ENCODE peak calls at places on chromosome 9, in nine cellular contexts. J is cardiac fibroblast, Q is skeletal muscle cell, R is endodermal cell, H is aorta, P is heart right ventricle, C is body of pancreas, W is ovary, T is H7. L is an unnamed sample.

GRCh38 chr9:136091582-136092352 is 3.3 kb downstream of the NACC2 start:
- DNase-seq in C (no peak), Q (no peak), W (no peak), P (peak; percentile 12), R (no peak), H (no peak), J (no peak), T (peak; percentile 75), L (no peak)

GRCh38 chr9:111599092-111599947 is at the start of gene PTGR1:
- DNase-seq in H (peak; percentile 91), Q (peak; percentile 75), W (peak; percentile 85), T (peak; percentile 88), R (peak; percentile 92), C (peak; percentile 84), J (peak; percentile 95), P (peak; percentile 86), L (peak; percentile 87)

GRCh38 chr9:111900934-111901612 is 4.5 kb downstream of the UGCG start:
- DNase-seq in Q (no peak), R (no peak), H (no peak), P (no peak), T (no peak), W (no peak), C (no peak), J (no peak), L (no peak)

GRCh38 chr9:3963266-3964019 is 336.4 kb downstream of the GLIS3 start:
- DNase-seq in W (peak; percentile 72), H (peak; percentile 52), P (no peak), Q (peak; percentile 71), R (no peak), T (no peak), C (peak; percentile 44), J (peak; percentile 84), L (peak; percentile 55)

GRCh38 chr9:121779381-121780117 is 128.1 kb downstream of the DAB2IP start:
- DNase-seq in T (no peak), R (no peak), C (no peak), J (peak; percentile 16), Q (peak; percentile 36), W (no peak), P (no peak), H (no peak), L (peak; percentile 27)

GRCh38 chr9:104863180-104863883 is 64.6 kb downstream of the ABCA1 start:
- DNase-seq in W (peak; percentile 50), Q (peak; percentile 64), P (no peak), T (peak; percentile 77), C (peak; percentile 64), R (peak; percentile 85), H (no peak), J (peak; percentile 87), L (peak; percentile 47)

GRCh38 chr9:95029251-95029650 is 288.3 kb downstream of the FANCC start:
- DNase-seq in Q (no peak), H (no peak), C (no peak), J (no peak), P (no peak), R (no peak), W (no peak), T (no peak), L (no peak)

GRCh38 chr9:94031380-94031779 is 52.9 kb upstream of the PTPDC1 start:
- DNase-seq in H (no peak), T (no peak), J (no peak), Q (no peak), P (no peak), W (no peak), C (no peak), R (no peak), L (no peak)

GRCh38 chr9:92292338-92293074 is 991 bp downstream of the IARS1 start:
- DNase-seq in T (no peak), P (no peak), J (no peak), W (no peak), C (no peak), R (no peak), Q (no peak), H (no peak), L (no peak)

GRCh38 chr9:3948826-3949578 is 350.9 kb downstream of the GLIS3 start:
- DNase-seq in C (no peak), Q (no peak), H (no peak), P (no peak), T (no peak), W (no peak), R (no peak), J (peak; percentile 83), L (no peak)

GRCh38 chr9:25517701-25518100 is 160.5 kb downstream of the TUSC1 start:
- DNase-seq in W (no peak), C (no peak), P (no peak), R (no peak), J (no peak), H (no peak), T (no peak), Q (no peak), L (no peak)

GRCh38 chr9:127129073-127129717 is 6.8 kb upstream of the ANGPTL2 start:
- DNase-seq in Q (no peak), R (peak; percentile 67), P (no peak), C (no peak), W (no peak), H (no peak), T (no peak), J (no peak), L (no peak)

GRCh38 chr9:331197-331596 is 116.5 kb downstream of the DOCK8 start:
- DNase-seq in P (no peak), J (no peak), C (no peak), R (peak; percentile 75), H (no peak), T (peak; percentile 8), Q (no peak), W (no peak), L (no peak)

GRCh38 chr9:69674741-69675438 is 2.7 kb upstream of the APBA1 start:
- DNase-seq in W (no peak), T (no peak), P (no peak), C (no peak), R (no peak), J (peak; percentile 78), H (no peak), Q (peak; percentile 89), L (no peak)

GRCh38 chr9:137169764-137170460 is at the start of gene LRRC26:
- DNase-seq in P (no peak), Q (no peak), C (no peak), W (no peak), R (no peak), H (no peak), J (no peak), T (no peak), L (no peak)
- H3K4me3 ChIP-seq in P (peak within 1 kb of the TSS; percentile 46), Q (no peak within 1 kb of the TSS), C (no peak within 1 kb of the TSS), W (peak within 1 kb of the TSS; percentile 18), R (peak within 1 kb of the TSS; percentile 77), H (no peak within 1 kb of the TSS), J (no peak within 1 kb of the TSS), T (peak within 1 kb of the TSS; percentile 50), L (no peak within 1 kb of the TSS)

GRCh38 chr9:97921959-97922905 is at the start of gene TRMO:
- DNase-seq in T (peak; percentile 94), C (peak; percentile 99), H (peak; percentile 99), P (peak; percentile 99), J (peak; percentile 99), Q (peak; percentile 98), R (peak; percentile 98), W (peak; percentile 97), L (peak; percentile 96)

GRCh38 chr9:97919217-97919813 is 3.0 kb downstream of the TRMO start:
- DNase-seq in H (no peak), P (no peak), W (no peak), R (no peak), T (no peak), Q (no peak), C (no peak), J (no peak), L (no peak)

GRCh38 chr9:97925497-97926334 is 3.4 kb upstream of the TRMO start:
- DNase-seq in R (no peak), T (no peak), Q (no peak), H (no peak), C (no peak), J (no peak), P (no peak), W (no peak), L (no peak)

GRCh38 chr9:97924386-97924785 is 2.1 kb upstream of the TRMO start:
- DNase-seq in J (no peak), C (no peak), R (no peak), H (no peak), P (no peak), T (no peak), Q (no peak), W (no peak), L (no peak)

GRCh38 chr9:97923529-97924108 is 1.3 kb upstream of the TRMO start:
- DNase-seq in R (peak; percentile 82), W (peak; percentile 37), H (peak; percentile 81), P (peak; percentile 50), J (peak; percentile 80), T (peak; percentile 61), C (peak; percentile 87), Q (peak; percentile 40), L (peak; percentile 81)
- H3K4me3 ChIP-seq in R (peak overlapping the region; percentile 87), W (no peak overlapping the region), H (no peak overlapping the region), P (peak overlapping the region; percentile 37), J (peak overlapping the region; percentile 33), T (no peak overlapping the region), C (no peak overlapping the region), Q (peak overlapping the region; percentile 40), L (peak overlapping the region; percentile 0)

GRCh38 chr9:125749951-125750655 is 2.9 kb downstream of the PBX3 start:
- DNase-seq in H (no peak), T (no peak), P (no peak), Q (no peak), C (no peak), J (peak; percentile 28), R (no peak), W (no peak), L (no peak)
- H3K4me3 ChIP-seq in H (no peak overlapping the region), T (no peak overlapping the region), P (peak overlapping the region; percentile 88), Q (no peak overlapping the region), C (no peak overlapping the region), J (peak overlapping the region; percentile 22), R (peak overlapping the region; percentile 90), W (peak overlapping the region; percentile 23), L (peak overlapping the region; percentile 15)

DNA sequence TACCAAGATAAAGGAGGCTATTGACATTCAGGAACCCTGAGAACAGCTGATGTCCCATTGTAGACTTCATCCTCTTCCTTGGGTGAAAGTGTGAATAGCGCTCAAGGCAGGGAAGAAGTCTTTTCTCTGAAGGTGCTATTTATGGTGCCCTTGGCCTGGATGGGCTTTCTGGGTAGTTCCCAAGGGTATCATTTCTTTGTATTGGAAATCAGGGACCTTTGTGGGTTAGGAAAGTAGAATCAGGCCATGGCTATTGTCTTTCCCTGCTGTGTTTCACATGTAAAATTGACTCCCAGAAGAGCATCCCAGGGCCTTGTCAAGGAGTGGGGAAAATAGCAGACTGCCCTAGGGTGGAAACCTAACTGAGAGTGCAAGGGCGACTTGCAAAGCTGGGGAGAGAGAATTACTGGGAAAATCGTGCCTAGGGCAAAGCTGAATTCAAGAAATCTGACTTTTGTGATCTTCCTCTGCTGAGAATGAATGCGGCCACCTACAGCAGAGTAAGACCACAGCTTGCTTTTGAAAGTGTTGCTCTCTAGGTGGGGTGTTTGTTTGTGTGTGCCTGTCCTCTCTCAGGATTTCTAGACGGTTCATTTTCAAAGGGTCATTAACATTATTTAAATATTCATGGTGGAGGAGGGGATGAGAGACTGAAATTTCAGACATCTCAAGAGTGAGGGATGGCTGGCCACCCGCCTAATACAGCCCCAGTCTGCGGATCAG is 160.6 kb downstream of the C9orf152 start:
- DNase-seq in C (no peak), Q (no peak), T (peak; percentile 62), P (no peak), R (peak; percentile 64), J (no peak), W (no peak), H (no peak), L (no peak)
- H3K4me3 ChIP-seq in C (no peak overlapping the region), Q (peak overlapping the region; percentile 97), T (peak overlapping the region; percentile 80), P (peak overlapping the region; percentile 88), R (peak overlapping the region; percentile 85), J (peak overlapping the region; percentile 97), W (peak overlapping the region; percentile 74), H (no peak overlapping the region), L (no peak overlapping the region)

L was measured in uterus.